ENCODE peak calls at places on chromosomes 12 and 14, in six cellular contexts. T is K562, L is ovary, K is vagina, I is suprapubic skin, O is A549. M is an unnamed sample.

GRCh38 chr14:23294734-23295561 is 7.7 kb downstream of the PPP1R3E start:
- DNase-seq in I (no peak), L (peak; percentile 50), K (no peak), T (peak; percentile 29), O (no peak), M (peak; percentile 47)

GRCh38 chr14:100810435-100810834 is 15.5 kb upstream of the MEG3 start:
- DNase-seq in O (no peak), K (no peak), T (no peak), L (no peak), I (no peak), M (no peak)

GRCh38 chr12:27560126-27560525 is 36.1 kb downstream of the PPFIBP1 start:
- DNase-seq in O (no peak), K (no peak), T (no peak), L (no peak), I (no peak), M (no peak)

GRCh38 chr12:26402648-26403047 is 207.3 kb downstream of the SSPN start:
- DNase-seq in T (no peak), K (no peak), I (no peak), L (no peak), O (no peak), M (no peak)

GRCh38 chr12:90010089-90010488 is 301.5 kb upstream of the ATP2B1 start:
- DNase-seq in O (no peak), I (no peak), K (no peak), L (no peak), T (no peak), M (no peak)

GRCh38 chr14:24139272-24139934 is 2.0 kb downstream of the EMC9 start:
- DNase-seq in K (no peak), O (peak; percentile 46), I (no peak), T (no peak), L (no peak), M (no peak)

GRCh38 chr14:98946995-98947394 is 325.0 kb downstream of the BCL11B start:
- DNase-seq in L (peak; percentile 48), I (peak; percentile 78), K (no peak), O (no peak), T (no peak), M (peak; percentile 24)

GRCh38 chr14:78399316-78399889 is 229.2 kb downstream of the NRXN3 start:
- DNase-seq in I (no peak), L (no peak), K (no peak), T (peak; percentile 7), O (no peak), M (no peak)

GRCh38 chr12:25875661-25876060 is 82.8 kb upstream of the RASSF8 start:
- DNase-seq in K (no peak), T (no peak), L (no peak), O (no peak), I (no peak), M (no peak)

GRCh38 chr14:68790656-68791077 is 2.2 kb downstream of the ZFP36L1 start:
- DNase-seq in K (peak; percentile 87), T (no peak), L (no peak), O (no peak), I (peak; percentile 70), M (no peak)

GRCh38 chr14:22339277-22339676 is 249.7 kb downstream of the DAD1 start:
- DNase-seq in K (peak; percentile 92), T (no peak), O (no peak), I (peak; percentile 86), L (peak; percentile 87), M (peak; percentile 88)

GRCh38 chr12:15322164-15323054 is at the start of gene PTPRO:
- DNase-seq in T (no peak), O (no peak), I (no peak), L (no peak), K (no peak), M (no peak)

GRCh38 chr12:48859607-48860006 is 6.1 kb downstream of the RND1 start:
- DNase-seq in I (no peak), K (no peak), L (no peak), O (no peak), T (no peak), M (no peak)

GRCh38 chr14:79783061-79783460 is 428.2 kb downstream of the DIO2 start:
- DNase-seq in K (no peak), T (no peak), I (no peak), O (no peak), L (no peak), M (no peak)

GRCh38 chr12:32034045-32034444 is 72.6 kb upstream of the BICD1 start:
- DNase-seq in O (no peak), L (no peak), K (no peak), T (no peak), I (no peak), M (no peak)

GRCh38 chr12:47082963-47083621 is 3.3 kb upstream of the AMIGO2 start:
- DNase-seq in L (no peak), I (no peak), K (no peak), T (no peak), O (no peak), M (no peak)

GRCh38 chr14:30957813-30958370 is 67.6 kb upstream of the AP4S1 start:
- DNase-seq in T (no peak), I (no peak), O (no peak), L (no peak), K (no peak), M (no peak)

DNA sequence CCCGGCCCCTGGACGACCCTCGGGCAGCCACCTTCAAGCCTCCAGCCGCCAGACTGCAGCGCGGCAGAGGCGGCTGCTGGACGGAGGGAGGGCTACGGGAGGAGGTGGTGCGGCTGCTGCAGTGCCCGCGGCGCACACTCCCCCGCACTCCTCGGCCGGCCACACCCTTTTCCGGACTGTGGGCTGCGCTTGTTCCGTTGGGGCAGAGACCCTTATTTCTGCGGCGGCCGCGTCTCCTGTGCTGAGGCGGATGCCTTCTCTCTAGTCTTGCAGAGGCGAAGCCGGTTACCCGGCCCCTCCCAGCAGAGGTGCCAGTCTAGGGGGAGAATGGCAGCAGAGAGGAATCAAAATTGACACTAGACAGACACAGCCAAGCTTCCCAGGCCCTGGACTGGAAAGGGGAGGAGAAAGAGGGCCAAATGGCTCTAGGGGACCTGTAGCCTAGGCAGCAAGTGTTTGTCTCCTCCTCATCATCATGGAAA is 1.2 kb downstream of the ESYT1 start:
- DNase-seq in K (no peak), O (peak; percentile 46), I (peak; percentile 88), L (peak; percentile 74), T (peak; percentile 79), M (no peak)
- H3K4me1 ChIP-seq in K (peaks cover 35% of the 10 kb centered on the region), O (peaks cover 25% of the 10 kb centered on the region), I (peaks cover 35% of the 10 kb centered on the region), L (peaks cover 9% of the 10 kb centered on the region), T (peaks cover 39% of the 10 kb centered on the region), M (peaks cover 32% of the 10 kb centered on the region)

DNA sequence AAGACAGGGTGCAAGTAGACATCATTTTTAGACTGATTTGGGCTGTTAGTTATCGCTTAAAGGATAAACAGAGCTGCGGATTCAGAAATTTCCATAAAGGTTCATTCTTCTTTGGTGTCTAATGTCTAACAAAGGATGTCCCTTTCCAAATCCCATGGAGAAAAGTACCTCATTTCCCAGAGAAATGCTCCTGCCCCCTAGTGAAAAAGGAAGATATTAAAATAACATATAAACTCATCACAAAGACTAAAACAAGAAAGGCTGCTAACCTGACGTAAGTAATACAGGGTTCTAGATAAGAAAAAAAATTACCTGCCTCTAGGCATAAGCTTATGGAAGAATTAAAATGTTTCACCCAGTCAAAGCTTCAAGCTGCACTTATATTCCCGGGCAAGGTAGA is 22.8 kb downstream of the ARMH4 start:
- DNase-seq in O (peak; percentile 17), K (no peak), T (no peak), I (no peak), L (no peak), M (no peak)
- TF ChIP-seq CTCF in O (peak; percentile 13), K (no peak), T (no peak), I (no peak), L (no peak), M (no peak)

DNA sequence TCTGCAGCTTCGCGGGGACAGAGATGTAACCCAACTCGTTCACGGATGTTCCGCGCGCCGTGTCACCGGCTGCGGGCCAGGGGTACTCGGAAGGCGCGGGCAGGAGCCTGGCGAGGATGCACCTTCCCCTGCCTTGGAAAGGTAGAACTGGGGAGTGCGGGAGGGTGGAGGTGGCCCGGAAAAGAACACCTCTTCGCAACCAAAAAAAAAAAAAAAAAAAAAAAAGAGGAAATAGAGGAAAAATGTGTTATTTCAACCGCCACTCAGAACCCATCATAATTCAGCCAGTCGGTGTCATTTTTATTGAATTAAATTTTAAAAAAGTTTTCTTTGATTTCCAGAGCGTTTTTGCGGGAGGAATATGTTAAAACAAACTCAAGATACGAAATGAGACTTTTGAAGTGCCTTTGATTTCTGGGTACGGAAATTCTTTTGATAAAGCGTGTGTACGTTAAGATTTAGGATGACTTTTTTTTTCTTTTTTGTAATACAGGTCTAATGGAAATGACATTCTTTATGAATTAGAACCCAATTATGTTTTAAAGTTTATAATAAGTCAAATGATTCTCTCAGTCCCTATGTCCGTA is 8.9 kb downstream of the CDKN1B start:
- DNase-seq in O (no peak), T (no peak), K (no peak), L (no peak), I (no peak), M (no peak)
- TF ChIP-seq POLR2A in O (no peak), T (no peak), K (no peak), L (no peak), I (no peak), M (no peak)

GRCh38 chr12:53062011-53062961 is 12.4 kb downstream of the TNS2 start:
- DNase-seq in T (no peak), L (peak; percentile 32), K (no peak), I (peak; percentile 78), O (no peak), M (peak; percentile 14)

GRCh38 chr12:53062977-53063707 is 13.3 kb downstream of the TNS2 start:
- DNase-seq in L (peak; percentile 44), I (peak; percentile 60), O (no peak), T (no peak), K (no peak), M (no peak)

GRCh38 chr12:53060064-53060720 is 10.3 kb downstream of the TNS2 start:
- DNase-seq in L (no peak), O (no peak), K (no peak), I (peak; percentile 76), T (no peak), M (no peak)

GRCh38 chr12:53060721-53061276 is 10.9 kb downstream of the TNS2 start:
- DNase-seq in L (peak; percentile 61), O (no peak), I (peak; percentile 81), T (no peak), K (no peak), M (no peak)

GRCh38 chr12:53061404-53062010 is 11.6 kb downstream of the TNS2 start:
- DNase-seq in T (peak; percentile 64), K (no peak), L (peak; percentile 54), O (peak; percentile 55), I (peak; percentile 78), M (no peak)
- H3K4me1 ChIP-seq in T (peaks cover 16% of the 10 kb centered on the region), K (peaks cover 76% of the 10 kb centered on the region), L (peaks cover 20% of the 10 kb centered on the region), O (peaks cover 40% of the 10 kb centered on the region), I (peaks cover 69% of the 10 kb centered on the region), M (peaks cover 100% of the 10 kb centered on the region)

DNA sequence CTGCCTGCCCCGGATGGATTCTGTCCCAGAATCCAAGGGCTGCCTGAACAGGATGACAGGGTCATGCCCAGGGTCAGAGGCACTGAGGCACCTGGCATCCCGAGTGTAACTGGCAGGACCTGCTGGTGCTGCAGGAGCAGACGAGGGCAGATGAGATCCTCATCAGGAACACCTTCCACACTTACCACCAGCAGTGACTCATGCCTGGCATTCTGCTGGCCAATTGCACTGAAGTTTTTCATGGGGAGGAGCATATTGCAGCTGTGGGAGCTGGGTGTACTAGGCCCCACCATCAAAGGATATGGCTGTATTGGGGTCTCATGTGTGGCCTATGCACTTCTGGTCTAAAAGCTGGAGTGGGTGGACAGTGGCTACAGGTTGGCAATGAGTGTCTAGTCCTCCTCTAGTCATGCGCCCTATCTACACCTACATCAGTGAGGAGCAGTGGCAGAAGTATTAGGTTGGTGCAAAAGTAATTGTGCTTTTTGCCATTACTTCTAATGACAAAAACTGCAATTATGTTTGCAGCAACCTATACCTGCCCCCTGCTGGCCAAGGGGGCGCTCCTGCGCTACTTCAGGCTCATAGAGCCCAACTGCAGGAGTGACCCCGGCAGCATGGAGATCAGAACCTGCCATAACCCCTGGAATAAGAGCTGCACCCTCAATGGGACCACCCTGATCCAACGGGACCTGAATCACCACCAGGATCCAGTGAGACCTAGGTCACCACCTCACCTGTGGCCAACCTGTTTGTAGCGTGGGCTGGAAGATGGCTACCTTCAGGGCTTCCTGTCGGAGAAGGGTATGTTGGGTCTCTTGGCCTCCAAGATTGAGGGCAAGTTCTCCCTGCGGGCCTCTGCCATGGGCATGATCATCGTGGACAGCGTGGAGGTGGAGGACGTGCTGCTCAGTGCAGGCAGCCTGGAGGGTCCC is 8.0 kb upstream of the C12orf42 start:
- DNase-seq in L (no peak), K (no peak), I (no peak), T (no peak), O (no peak), M (no peak)
- TF ChIP-seq CTCF in L (no peak), K (no peak), I (no peak), T (peak; percentile 56), O (peak; percentile 19), M (peak; percentile 20)